ENCODE peak calls at places on chromosomes 4 and X, in four cellular contexts. One of them, this sample, is unnamed. For H3K36me3, the result is how much of the 10 kb centered on the place peaks cover.

GRCh38 chr4:132572210-132572609 is 576.9 kb upstream of the PCDH10 start:
- DNase-seq in stomach: no peak
- DNase-seq in suprapubic skin: no peak
- DNase-seq in esophagus squamous epithelium: no peak
- DNase-seq in this sample: no peak

GRCh38 chrX:74431807-74432206 is 10.5 kb downstream of the SLC16A2 start:
- DNase-seq in stomach: no peak
- DNase-seq in suprapubic skin: no peak
- DNase-seq in esophagus squamous epithelium: no peak
- DNase-seq in this sample: no peak

GRCh38 chr4:25922812-25923369 is 8.9 kb downstream of the SMIM20 start:
- DNase-seq in esophagus squamous epithelium: no peak
- DNase-seq in suprapubic skin: no peak
- DNase-seq in stomach: no peak
- DNase-seq in this sample: no peak

GRCh38 chrX:39859991-39860861 is 237.5 kb downstream of the BCOR start:
- DNase-seq in esophagus squamous epithelium: no peak
- DNase-seq in stomach: peak
- DNase-seq in suprapubic skin: no peak
- DNase-seq in this sample: no peak

GRCh38 chr4:133152330-133152791 is 3.3 kb downstream of the PCDH10 start:
- DNase-seq in stomach: no peak
- DNase-seq in suprapubic skin: no peak
- DNase-seq in esophagus squamous epithelium: no peak
- DNase-seq in this sample: no peak

GRCh38 chr4:19693949-19694597 is 557.6 kb upstream of the SLIT2 start:
- DNase-seq in suprapubic skin: no peak
- DNase-seq in stomach: no peak
- DNase-seq in esophagus squamous epithelium: no peak
- DNase-seq in this sample: no peak

GRCh38 chr4:128355301-128355700 is 67.7 kb upstream of the PGRMC2 start:
- DNase-seq in suprapubic skin: no peak
- DNase-seq in stomach: no peak
- DNase-seq in esophagus squamous epithelium: no peak
- DNase-seq in this sample: no peak

GRCh38 chr4:113145519-113146291 is 96.3 kb downstream of the ANK2 start:
- DNase-seq in stomach: no peak
- DNase-seq in suprapubic skin: no peak
- DNase-seq in esophagus squamous epithelium: no peak
- DNase-seq in this sample: no peak

GRCh38 chr4:186812592-186812991 is 88.9 kb upstream of the FAT1 start:
- DNase-seq in suprapubic skin: no peak
- DNase-seq in esophagus squamous epithelium: no peak
- DNase-seq in stomach: no peak
- DNase-seq in this sample: no peak

GRCh38 chr4:6319530-6320150 is 50.0 kb downstream of the WFS1 start:
- DNase-seq in esophagus squamous epithelium: no peak
- DNase-seq in stomach: no peak
- DNase-seq in suprapubic skin: no peak
- DNase-seq in this sample: no peak

DNA sequence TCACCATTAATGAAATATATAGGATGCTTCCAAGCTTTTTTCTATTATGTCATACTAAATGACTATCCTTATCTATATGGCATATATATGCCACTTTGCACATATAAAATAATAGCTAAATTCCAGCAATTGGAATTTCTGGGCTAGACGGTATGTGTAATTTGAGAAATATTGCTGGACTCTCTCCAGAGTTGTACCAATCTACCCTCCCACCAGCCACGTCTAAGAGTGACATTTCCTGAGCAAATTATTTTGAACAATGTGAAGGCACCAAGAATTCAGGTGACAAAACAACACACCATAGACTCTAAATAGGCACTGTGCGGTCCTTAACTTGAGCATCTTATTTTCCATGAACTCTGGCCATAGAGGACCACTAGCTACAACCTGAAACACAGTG is 62.3 kb downstream of the RFC1 start:
- DNase-seq in suprapubic skin: no peak
- DNase-seq in esophagus squamous epithelium: no peak
- DNase-seq in stomach: no peak
- DNase-seq in this sample: no peak
- H3K36me3 ChIP-seq in suprapubic skin: half or more
- H3K36me3 ChIP-seq in esophagus squamous epithelium: half or more
- H3K36me3 ChIP-seq in stomach: half or more
- H3K36me3 ChIP-seq in this sample: under half

GRCh38 chr4:177558995-177559394 is 116.8 kb upstream of the AGA start:
- DNase-seq in stomach: no peak
- DNase-seq in suprapubic skin: no peak
- DNase-seq in esophagus squamous epithelium: no peak
- DNase-seq in this sample: no peak
- TF ChIP-seq POLR2A in stomach: no peak
- TF ChIP-seq POLR2A in suprapubic skin: no peak
- TF ChIP-seq POLR2A in esophagus squamous epithelium: no peak
- TF ChIP-seq POLR2A in this sample: no peak

GRCh38 chr4:188092824-188093223 is 16.6 kb downstream of the TRIML2 start:
- DNase-seq in suprapubic skin: no peak
- DNase-seq in esophagus squamous epithelium: no peak
- DNase-seq in stomach: no peak
- DNase-seq in this sample: no peak

GRCh38 chr4:188086858-188087257 is 22.5 kb downstream of the TRIML2 start:
- DNase-seq in esophagus squamous epithelium: no peak
- DNase-seq in stomach: no peak
- DNase-seq in suprapubic skin: no peak
- DNase-seq in this sample: no peak
- H3K36me3 ChIP-seq in esophagus squamous epithelium: under half
- H3K36me3 ChIP-seq in stomach: under half
- H3K36me3 ChIP-seq in suprapubic skin: under half
- H3K36me3 ChIP-seq in this sample: under half

DNA sequence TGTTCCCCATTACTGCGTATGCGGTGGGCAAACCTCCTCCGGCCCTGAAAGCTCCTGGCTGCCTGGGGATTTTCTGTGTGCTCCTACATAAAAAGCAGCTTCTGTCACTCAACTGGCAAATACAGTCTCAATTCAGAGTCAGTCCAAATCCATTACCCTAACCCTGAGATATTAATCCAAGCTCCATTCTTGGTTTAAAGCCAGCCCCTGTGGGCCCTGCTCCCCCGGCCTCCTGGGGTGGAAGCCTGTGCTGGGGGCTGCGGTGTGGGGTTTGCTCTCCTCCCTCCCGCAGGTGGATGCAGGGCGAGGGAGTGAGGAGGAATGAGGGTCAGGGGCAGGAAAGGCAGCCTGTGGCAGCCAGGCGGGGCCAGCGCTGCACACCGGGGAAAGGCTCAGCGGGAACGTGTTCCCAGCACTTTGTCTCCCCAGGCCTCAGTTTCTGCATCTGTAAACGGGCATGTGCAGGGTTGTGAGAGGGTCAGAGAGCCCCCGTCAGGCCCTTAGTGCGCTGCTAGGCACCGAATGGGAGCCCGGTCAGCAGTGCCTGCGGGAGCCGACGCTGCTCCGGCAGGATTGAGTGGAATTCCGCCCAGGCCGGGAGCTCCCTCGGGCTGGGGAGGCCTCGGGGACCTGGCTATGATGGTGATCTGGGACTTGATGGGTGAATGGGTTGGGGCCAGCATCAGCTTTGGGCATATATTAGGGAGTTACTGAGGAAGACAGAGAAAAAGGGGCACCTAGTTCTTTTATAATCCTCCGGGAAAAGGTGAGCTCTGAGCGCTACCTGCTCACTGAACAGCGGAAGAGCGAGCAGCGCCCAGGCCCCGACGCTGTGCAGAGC is 6.3 kb upstream of the RGS12 start:
- DNase-seq in stomach: peak
- DNase-seq in suprapubic skin: no peak
- DNase-seq in esophagus squamous epithelium: no peak
- DNase-seq in this sample: no peak
- TF ChIP-seq POLR2A in stomach: no peak
- TF ChIP-seq POLR2A in suprapubic skin: no peak
- TF ChIP-seq POLR2A in esophagus squamous epithelium: no peak
- TF ChIP-seq POLR2A in this sample: no peak

This sample was measured in prostate gland.